ENCODE peak calls at places on chromosomes 6 and 20, in eight cellular contexts. W is Peyer's patch; C is activated T-helper 9 cell treated with anti-CD3 and anti-CD28 coated beads, Interleukin-2, amount 50 U/mL, for 16 hours; A is hypothalamus; Q is ovary; Z is activated T-cell treated with anti-CD3 and anti-CD28 coated beads, Interleukin-2, amount 50 U/mL, for 48 hours; G is activated gamma-delta T cell; T is GM23248. D is an unnamed sample.

GRCh38 chr6:108526739-108527174 is 34.0 kb upstream of the FOXO3 start:
- DNase-seq in A (no peak), Z (no peak), W (no peak), T (peak), C (no peak), G (no peak), Q (no peak), D (no peak)

GRCh38 chr6:2432258-2432657 is 186.9 kb upstream of the GMDS start:
- DNase-seq in T (peak), Q (no peak), W (no peak), G (no peak), A (no peak), Z (no peak), C (no peak), D (no peak)

GRCh38 chr20:2130062-2130591 is 28.5 kb downstream of the STK35 start:
- DNase-seq in W (no peak), A (peak), T (no peak), Q (no peak), C (no peak), Z (no peak), G (no peak), D (no peak)

GRCh38 chr20:9912858-9913434 is 74.1 kb upstream of the PAK5 start:
- DNase-seq in T (peak), Q (peak), W (no peak), C (no peak), A (peak), G (no peak), Z (peak), D (peak)

GRCh38 chr6:168088161-168089106 is 9.4 kb upstream of the FRMD1 start:
- DNase-seq in Z (no peak), C (no peak), Q (peak), T (peak), A (no peak), W (peak), G (no peak), D (peak)

GRCh38 chr20:44745560-44746366 is at the start of gene KCNK15:
- DNase-seq in Q (peak), Z (peak), G (peak), C (peak), T (peak), A (no peak), W (no peak), D (no peak)

GRCh38 chr6:1111361-1111760 is 200.5 kb upstream of the FOXQ1 start:
- DNase-seq in A (no peak), T (no peak), G (no peak), W (no peak), Z (no peak), C (no peak), Q (no peak), D (no peak)

GRCh38 chr20:31446084-31446819 is 5.8 kb downstream of the DEFB123 start:
- DNase-seq in A (no peak), Q (no peak), Z (no peak), W (no peak), C (no peak), G (no peak), T (no peak), D (no peak)

GRCh38 chr6:139482184-139482751 is 107.8 kb upstream of the CITED2 start:
- DNase-seq in A (no peak), Z (no peak), G (no peak), Q (no peak), C (no peak), W (no peak), T (no peak), D (no peak)

GRCh38 chr20:13995841-13996240 is 525 bp downstream of the MACROD2 start:
- DNase-seq in Q (peak), T (peak), C (no peak), G (no peak), A (peak), Z (peak), W (peak), D (peak)

GRCh38 chr20:41424546-41424945 is 57.9 kb upstream of the EMILIN3 start:
- DNase-seq in G (no peak), W (no peak), Z (no peak), C (no peak), T (peak), A (no peak), Q (no peak), D (no peak)

GRCh38 chr6:20696676-20697075 is 162.4 kb downstream of the CDKAL1 start:
- DNase-seq in T (peak), A (no peak), Q (no peak), G (no peak), C (no peak), Z (no peak), W (no peak), D (no peak)

GRCh38 chr6:36678488-36679042 is at the start of gene CDKN1A:
- DNase-seq in G (peak), C (peak), Q (peak), A (peak), Z (peak), T (peak), W (peak), D (peak)

GRCh38 chr6:116572162-116572561 is 858 bp downstream of the RWDD1 start:
- DNase-seq in A (no peak), C (no peak), Q (no peak), T (peak), W (no peak), G (no peak), Z (no peak), D (peak)

GRCh38 chr6:4564746-4565145 is 211.5 kb upstream of the CDYL start:
- DNase-seq in A (peak), Z (no peak), T (no peak), Q (no peak), W (no peak), G (no peak), C (no peak), D (no peak)

GRCh38 chr20:438581-439469 is 23.5 kb downstream of the TBC1D20 start:
- DNase-seq in Q (no peak), Z (peak), A (no peak), W (no peak), T (no peak), G (peak), C (peak), D (no peak)

GRCh38 chr6:93550551-93551276 is 131.4 kb upstream of the EPHA7 start:
- DNase-seq in A (no peak), Z (no peak), C (no peak), G (no peak), T (no peak), W (no peak), Q (no peak), D (peak)

GRCh38 chr6:142333431-142333830 is 31.6 kb downstream of the ADGRG6 start:
- DNase-seq in Z (no peak), C (no peak), Q (no peak), G (no peak), W (no peak), A (no peak), T (no peak), D (no peak)

D was measured in NCI-H510A treated with DMSO at 0.1 percent for 48 hours.